ENCODE peak calls at places on chromosome 21, in six cellular contexts. W is HFF-Myc; J is AG09319; B is DMS53; Z is Right ventricle myocardium superior; G is CD8-positive, alpha-beta memory T cell. V is an unnamed sample.

GRCh38 chr21:36701912-36702621 is 3.2 kb downstream of the SIM2 start:
- DNase-seq in Z (no peak), J (no peak), W (no peak), B (no peak), G (no peak), V (no peak)

GRCh38 chr21:20040768-20041167 is 957.4 kb upstream of the NCAM2 start:
- DNase-seq in Z (no peak), G (no peak), J (no peak), B (peak; percentile 34), W (no peak), V (no peak)

GRCh38 chr21:21715286-21715969 is 717.2 kb downstream of the NCAM2 start:
- DNase-seq in J (no peak), B (no peak), G (no peak), Z (no peak), W (peak; percentile 46), V (no peak)

GRCh38 chr21:17911628-17912027 is 92.5 kb upstream of the C21orf91 start:
- DNase-seq in J (no peak), Z (no peak), W (peak; percentile 73), G (no peak), B (no peak), V (no peak)

GRCh38 chr21:15445327-15445726 is 284.5 kb upstream of the USP25 start:
- DNase-seq in G (no peak), B (no peak), Z (no peak), W (no peak), J (no peak), V (no peak)

GRCh38 chr21:36873511-36873910 is 93.0 kb downstream of the HLCS start:
- DNase-seq in W (no peak), B (no peak), Z (no peak), J (no peak), G (no peak), V (no peak)

GRCh38 chr21:38333290-38334272 is 76.8 kb downstream of the KCNJ15 start:
- DNase-seq in B (no peak), Z (peak; percentile 70), W (no peak), J (no peak), G (no peak), V (no peak)

GRCh38 chr21:31235671-31236450 is 108.2 kb downstream of the TIAM1 start:
- DNase-seq in W (no peak), B (peak; percentile 32), G (no peak), Z (no peak), J (no peak), V (no peak)